ENCODE peak calls at places on chromosome 20, in four cellular contexts. Y is HepG2, B is K562, K is H1. J is an unnamed sample.

GRCh38 chr20:48722002-48722731 is 105.6 kb downstream of the PREX1 start:
- DNase-seq in K (no peak), Y (no peak), B (peak; percentile 12), J (no peak)

GRCh38 chr20:9119776-9120175 is 50.9 kb downstream of the PLCB4 start:
- DNase-seq in B (no peak), Y (no peak), K (no peak), J (no peak)

GRCh38 chr20:46709459-46710148 is at the start of gene SLC2A10:
- DNase-seq in K (peak; percentile 78), B (peak; percentile 46), Y (peak; percentile 53), J (peak; percentile 66)

GRCh38 chr20:10779911-10780310 is 106.1 kb upstream of the JAG1 start:
- DNase-seq in Y (no peak), B (no peak), K (no peak), J (no peak)

GRCh38 chr20:41145317-41145716 is 8.0 kb downstream of the PLCG1 start:
- DNase-seq in Y (no peak), B (no peak), K (no peak), J (no peak)

GRCh38 chr20:47648943-47649342 is 136.3 kb downstream of the SULF2 start:
- DNase-seq in B (no peak), Y (no peak), K (peak; percentile 50), J (peak; percentile 44)

GRCh38 chr20:35901678-35902544 is 52.4 kb downstream of the SCAND1 start:
- DNase-seq in Y (peak; percentile 33), B (peak; percentile 85), K (no peak), J (no peak)

GRCh38 chr20:15726416-15726815 is 846.8 kb downstream of the KIF16B start:
- DNase-seq in B (no peak), K (no peak), Y (no peak), J (no peak)

GRCh38 chr20:44959082-44959895 is 908 bp downstream of the TOMM34 start:
- DNase-seq in Y (peak; percentile 65), B (peak; percentile 72), K (no peak), J (no peak)

GRCh38 chr20:10034717-10035571 is at the start of gene ANKEF1:
- DNase-seq in B (peak; percentile 81), K (peak; percentile 88), Y (peak; percentile 87), J (peak; percentile 81)

GRCh38 chr20:48394415-48395081 is 433.3 kb downstream of the PREX1 start:
- DNase-seq in B (no peak), Y (peak; percentile 71), K (no peak), J (no peak)

GRCh38 chr20:60050193-60050960 is 92.2 kb downstream of the CDH26 start:
- DNase-seq in B (peak; percentile 4), Y (peak; percentile 18), K (peak; percentile 68), J (peak; percentile 64)

GRCh38 chr20:20210327-20210726 is 157.6 kb upstream of the INSM1 start:
- DNase-seq in Y (no peak), K (no peak), B (no peak), J (no peak)

GRCh38 chr20:4375881-4376280 is 345.8 kb upstream of the PRND start:
- DNase-seq in K (no peak), B (no peak), Y (no peak), J (no peak)

GRCh38 chr20:48858075-48858790 is 30.4 kb upstream of the PREX1 start:
- DNase-seq in Y (no peak), B (peak; percentile 45), K (no peak), J (no peak)

GRCh38 chr20:42836339-42836738 is 353.4 kb downstream of the PTPRT start:
- DNase-seq in Y (no peak), B (no peak), K (no peak), J (peak; percentile 14)

GRCh38 chr20:4898282-4898681 is 103.0 kb downstream of the SLC23A2 start:
- DNase-seq in Y (no peak), K (no peak), B (no peak), J (no peak)

GRCh38 chr20:25013478-25014380 is 21.2 kb upstream of the APMAP start:
- DNase-seq in B (no peak), K (no peak), Y (no peak), J (no peak)

GRCh38 chr20:23021941-23022340 is 13.2 kb upstream of the SSTR4 start:
- DNase-seq in B (no peak), Y (no peak), K (no peak), J (no peak)

GRCh38 chr20:21272279-21272678 is 30.9 kb upstream of the XRN2 start:
- DNase-seq in Y (no peak), B (no peak), K (no peak), J (no peak)

GRCh38 chr20:6007529-6008103 is 46.2 kb downstream of the LRRN4 start:
- DNase-seq in Y (peak; percentile 99), B (no peak), K (no peak), J (no peak)

GRCh38 chr20:20085071-20085470 is 32.7 kb downstream of the CFAP61 start:
- DNase-seq in Y (no peak), B (no peak), K (no peak), J (no peak)

GRCh38 chr20:61520761-61521460 is 268.9 kb downstream of the CDH4 start:
- DNase-seq in K (no peak), Y (no peak), B (peak; percentile 34), J (no peak)

GRCh38 chr20:57006411-57007170 is 259.9 kb downstream of the BMP7 start:
- DNase-seq in Y (no peak), B (no peak), K (no peak), J (no peak)

GRCh38 chr20:44092551-44093248 is 94.3 kb downstream of the JPH2 start:
- DNase-seq in B (peak; percentile 57), Y (peak; percentile 27), K (no peak), J (no peak)

GRCh38 chr20:7806831-7807230 is 133.4 kb downstream of the HAO1 start:
- DNase-seq in Y (no peak), K (no peak), B (no peak), J (no peak)

GRCh38 chr20:24497851-24498250 is 28.4 kb downstream of the SYNDIG1 start:
- DNase-seq in K (no peak), Y (peak; percentile 20), B (no peak), J (no peak)

GRCh38 chr20:23178806-23179205 is 92.7 kb upstream of the CD93 start:
- DNase-seq in K (no peak), Y (no peak), B (peak; percentile 64), J (no peak)

GRCh38 chr20:13671500-13672288 is 33.0 kb upstream of the TASP1 start:
- DNase-seq in Y (no peak), B (no peak), K (no peak), J (no peak)

GRCh38 chr20:51602131-51602530 is 59.6 kb upstream of the NFATC2 start:
- DNase-seq in Y (no peak), K (no peak), B (no peak), J (no peak)

GRCh38 chr20:22333885-22334545 is 250.4 kb downstream of the FOXA2 start:
- DNase-seq in Y (peak; percentile 71), K (peak; percentile 69), B (peak; percentile 63), J (peak; percentile 75)

GRCh38 chr20:62080249-62080993 is 14.7 kb upstream of the TAF4 start:
- DNase-seq in B (no peak), K (no peak), Y (no peak), J (no peak)

GRCh38 chr20:5522422-5522821 is 205.7 kb upstream of the PROKR2 start:
- DNase-seq in Y (no peak), K (no peak), B (no peak), J (no peak)

GRCh38 chr20:16968099-16968498 is 219.9 kb downstream of the OTOR start:
- DNase-seq in B (no peak), Y (no peak), K (no peak), J (no peak)

GRCh38 chr20:13567663-13568062 is 71.1 kb downstream of the TASP1 start:
- DNase-seq in B (no peak), Y (no peak), K (no peak), J (no peak)

GRCh38 chr20:17179840-17180239 is 47.0 kb upstream of the PCSK2 start:
- DNase-seq in Y (no peak), K (no peak), B (no peak), J (no peak)

GRCh38 chr20:23397961-23398360 is 23.3 kb downstream of the NAPB start:
- DNase-seq in Y (no peak), B (no peak), K (no peak), J (no peak)

GRCh38 chr20:49562341-49563014 is 5.5 kb downstream of the PTGIS start:
- DNase-seq in Y (no peak), B (peak; percentile 41), K (peak; percentile 65), J (peak; percentile 55)

GRCh38 chr20:49580818-49581174 is 12.9 kb upstream of the PTGIS start:
- DNase-seq in K (no peak), B (no peak), Y (no peak), J (no peak)

GRCh38 chr20:22382742-22383141 is 201.6 kb downstream of the FOXA2 start:
- DNase-seq in Y (no peak), B (no peak), K (no peak), J (no peak)

GRCh38 chr20:52665441-52665840 is 306.7 kb upstream of the TSHZ2 start:
- DNase-seq in Y (no peak), K (no peak), B (no peak), J (no peak)

DNA sequence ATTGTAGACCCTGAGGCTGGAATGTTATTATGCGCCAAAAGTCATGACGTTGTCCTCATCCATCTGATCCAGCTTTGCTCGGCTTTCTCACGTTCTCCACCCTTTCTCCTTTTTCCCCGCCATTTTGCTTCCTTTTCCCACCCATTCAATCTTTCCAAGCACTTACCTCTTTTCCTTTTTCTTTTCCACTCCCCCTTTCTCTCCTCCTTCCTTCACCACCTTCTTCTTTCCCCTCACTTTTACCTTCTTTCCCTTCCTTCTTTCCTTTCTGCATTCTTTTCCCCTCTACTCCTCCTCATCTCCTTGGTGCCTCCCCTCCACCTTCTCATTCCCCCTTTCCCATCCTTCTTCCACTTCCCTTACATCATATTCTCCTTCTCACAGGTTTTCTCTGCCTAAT is 304.8 kb upstream of the TSHZ2 start:
- DNase-seq in K (no peak), B (no peak), Y (no peak), J (no peak)
- TF ChIP-seq JUN in K (no peak), B (no peak), Y (no peak), J (no peak)

GRCh38 chr20:38128691-38129090 is 36.4 kb downstream of the TGM2 start:
- DNase-seq in Y (no peak), B (no peak), K (no peak), J (no peak)

GRCh38 chr20:38126146-38126912 is 38.7 kb downstream of the TGM2 start:
- DNase-seq in K (no peak), B (peak; percentile 83), Y (no peak), J (no peak)

GRCh38 chr20:38125157-38126056 is 39.7 kb downstream of the TGM2 start:
- DNase-seq in Y (peak; percentile 90), B (no peak), K (peak; percentile 48), J (no peak)

GRCh38 chr20:38127920-38128528 is 37.0 kb downstream of the TGM2 start:
- DNase-seq in Y (no peak), B (no peak), K (no peak), J (no peak)

GRCh38 chr20:38127011-38127621 is 38.0 kb downstream of the TGM2 start:
- DNase-seq in K (no peak), B (peak; percentile 86), Y (no peak), J (no peak)
- TF ChIP-seq CREB1 in K (no peak), B (peak; percentile 51), Y (peak; percentile 74), J (no peak)

DNA sequence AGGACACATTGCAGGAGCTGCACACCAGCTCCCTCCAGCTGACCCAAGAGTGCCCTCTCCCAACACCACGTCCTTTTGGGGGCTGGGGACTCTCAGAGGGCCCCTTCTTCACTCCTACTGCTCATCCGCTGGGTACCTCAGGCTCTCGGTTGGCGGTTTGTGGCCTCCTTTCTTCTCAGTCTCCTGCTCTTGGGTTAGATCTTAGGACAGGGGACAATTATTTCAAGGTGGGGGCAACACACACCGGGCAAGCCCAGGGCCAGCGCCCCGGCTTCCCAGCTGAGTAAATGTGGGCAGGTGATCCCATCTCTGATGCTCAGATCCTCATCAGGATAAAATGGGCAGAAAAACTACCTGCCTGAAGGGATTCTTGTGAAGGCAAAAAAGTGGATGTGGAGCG is 1.1 kb downstream of the TCF15 start:
- DNase-seq in Y (no peak), K (no peak), B (no peak), J (no peak)
- TF ChIP-seq JUN in Y (no peak), K (no peak), B (no peak), J (no peak)

GRCh38 chr20:32168184-32168910 is 39.2 kb downstream of the PLAGL2 start:
- DNase-seq in K (no peak), Y (peak; percentile 49), B (peak; percentile 38), J (peak; percentile 31)
- TF ChIP-seq CREB1 in K (no peak), Y (no peak), B (no peak), J (no peak)

J was measured in WTC11.